ENCODE peak calls at places on chromosome 1, in ten cellular contexts. One of them, this sample, is unnamed.

GRCh38 chr1:53076165-53076564 is 14.2 kb downstream of the PODN start:
- DNase-seq in M059J: no peak
- DNase-seq in H7: peak
- DNase-seq in BJ: no peak
- DNase-seq in iris pigment epithelial cell: no peak
- DNase-seq in mammary epithelial cell: no peak
- DNase-seq in GM12892: no peak
- DNase-seq in NCI-H1417: no peak
- DNase-seq in Caki2: no peak
- DNase-seq in GM04503: no peak
- DNase-seq in this sample: no peak

GRCh38 chr1:918843-919242 is 4.9 kb upstream of the SAMD11 start:
- DNase-seq in M059J: no peak
- DNase-seq in H7: no peak
- DNase-seq in BJ: no peak
- DNase-seq in iris pigment epithelial cell: no peak
- DNase-seq in mammary epithelial cell: no peak
- DNase-seq in GM12892: no peak
- DNase-seq in NCI-H1417: no peak
- DNase-seq in Caki2: no peak
- DNase-seq in GM04503: no peak
- DNase-seq in this sample: no peak

GRCh38 chr1:65141394-65141793 is 6.6 kb upstream of the AK4 start:
- DNase-seq in M059J: peak
- DNase-seq in H7: no peak
- DNase-seq in BJ: peak
- DNase-seq in iris pigment epithelial cell: peak
- DNase-seq in mammary epithelial cell: peak
- DNase-seq in GM12892: no peak
- DNase-seq in NCI-H1417: no peak
- DNase-seq in Caki2: no peak
- DNase-seq in GM04503: peak
- DNase-seq in this sample: peak

GRCh38 chr1:37177230-37177864 is 143.0 kb upstream of the GRIK3 start:
- DNase-seq in M059J: peak
- DNase-seq in H7: peak
- DNase-seq in BJ: no peak
- DNase-seq in iris pigment epithelial cell: peak
- DNase-seq in mammary epithelial cell: peak
- DNase-seq in GM12892: no peak
- DNase-seq in NCI-H1417: peak
- DNase-seq in Caki2: no peak
- DNase-seq in GM04503: no peak
- DNase-seq in this sample: peak

GRCh38 chr1:29289493-29289892 is 53.2 kb downstream of the PTPRU start:
- DNase-seq in M059J: no peak
- DNase-seq in H7: no peak
- DNase-seq in BJ: no peak
- DNase-seq in iris pigment epithelial cell: no peak
- DNase-seq in mammary epithelial cell: no peak
- DNase-seq in GM12892: no peak
- DNase-seq in NCI-H1417: no peak
- DNase-seq in Caki2: no peak
- DNase-seq in GM04503: no peak
- DNase-seq in this sample: no peak

GRCh38 chr1:214492405-214493075 is 58.9 kb downstream of the PTPN14 start:
- DNase-seq in M059J: no peak
- DNase-seq in H7: no peak
- DNase-seq in BJ: no peak
- DNase-seq in iris pigment epithelial cell: peak
- DNase-seq in mammary epithelial cell: no peak
- DNase-seq in GM12892: no peak
- DNase-seq in NCI-H1417: no peak
- DNase-seq in Caki2: no peak
- DNase-seq in GM04503: peak
- DNase-seq in this sample: no peak

GRCh38 chr1:117770981-117771531 is 158.4 kb downstream of the GDAP2 start:
- DNase-seq in M059J: peak
- DNase-seq in H7: no peak
- DNase-seq in BJ: no peak
- DNase-seq in iris pigment epithelial cell: no peak
- DNase-seq in mammary epithelial cell: no peak
- DNase-seq in GM12892: no peak
- DNase-seq in NCI-H1417: no peak
- DNase-seq in Caki2: no peak
- DNase-seq in GM04503: no peak
- DNase-seq in this sample: no peak

GRCh38 chr1:107016376-107016978 is 40.0 kb upstream of the PRMT6 start:
- DNase-seq in M059J: peak
- DNase-seq in H7: no peak
- DNase-seq in BJ: no peak
- DNase-seq in iris pigment epithelial cell: no peak
- DNase-seq in mammary epithelial cell: no peak
- DNase-seq in GM12892: no peak
- DNase-seq in NCI-H1417: no peak
- DNase-seq in Caki2: no peak
- DNase-seq in GM04503: no peak
- DNase-seq in this sample: no peak

GRCh38 chr1:189605236-189605635 is 872.4 kb downstream of the BRINP3 start:
- DNase-seq in M059J: no peak
- DNase-seq in H7: no peak
- DNase-seq in BJ: no peak
- DNase-seq in iris pigment epithelial cell: no peak
- DNase-seq in mammary epithelial cell: no peak
- DNase-seq in GM12892: no peak
- DNase-seq in NCI-H1417: no peak
- DNase-seq in Caki2: no peak
- DNase-seq in GM04503: no peak
- DNase-seq in this sample: no peak